ENCODE peak calls at places on chromosomes 4 and X, in six cellular contexts. J is EL, Y is iris pigment epithelial cell, H is osteocyte, T is foreskin fibroblast, O is hypothalamus. S is an unnamed sample.

GRCh38 chr4:106358899-106359298 is 9.7 kb downstream of the GIMD1 start:
- DNase-seq in J (peak), Y (peak), H (no peak), T (peak), O (no peak), S (no peak)

GRCh38 chr4:907691-908437 is 24.3 kb downstream of the GAK start:
- DNase-seq in J (peak), Y (peak), H (no peak), T (peak), O (no peak), S (no peak)

GRCh38 chrX:1164322-1165288 is 47.8 kb downstream of the CRLF2 start:
- DNase-seq in J (peak), Y (no peak), H (peak), T (no peak), O (no peak), S (no peak)

GRCh38 chr4:7806724-7807123 is 132.9 kb downstream of the AFAP1 start:
- DNase-seq in J (no peak), Y (no peak), H (no peak), T (no peak), O (no peak), S (no peak)

GRCh38 chr4:51895816-51896408 is 53.0 kb downstream of the DCUN1D4 start:
- DNase-seq in J (peak), Y (peak), H (peak), T (peak), O (no peak), S (peak)

GRCh38 chr4:10273030-10273429 is 156.4 kb upstream of the WDR1 start:
- DNase-seq in J (peak), Y (no peak), H (no peak), T (peak), O (no peak), S (no peak)

GRCh38 chr4:12932203-12932788 is 551.8 kb downstream of the RAB28 start:
- DNase-seq in J (no peak), Y (no peak), H (no peak), T (no peak), O (no peak), S (no peak)

GRCh38 chr4:146175541-146176453 is at the start of gene LSM6:
- DNase-seq in J (peak), Y (peak), H (peak), T (peak), O (peak), S (peak)

GRCh38 chr4:38489924-38490639 is 173.9 kb upstream of the KLF3 start:
- DNase-seq in J (no peak), Y (peak), H (no peak), T (peak), O (peak), S (peak)

GRCh38 chr4:27088491-27088890 is 227.8 kb downstream of the STIM2 start:
- DNase-seq in J (no peak), Y (no peak), H (no peak), T (no peak), O (no peak), S (no peak)

GRCh38 chr4:119211856-119212250 is 660 bp upstream of the USP53 start:
- DNase-seq in J (no peak), Y (no peak), H (no peak), T (no peak), O (no peak), S (no peak)

GRCh38 chr4:147755567-147756295 is 23.8 kb downstream of the ARHGAP10 start:
- DNase-seq in J (peak), Y (peak), H (no peak), T (peak), O (no peak), S (no peak)

GRCh38 chr4:147407261-147408045 is 73.4 kb upstream of the EDNRA start:
- DNase-seq in J (peak), Y (peak), H (no peak), T (no peak), O (no peak), S (peak)

GRCh38 chr4:84243685-84244084 is 255.4 kb downstream of the NKX6-1 start:
- DNase-seq in J (no peak), Y (no peak), H (no peak), T (no peak), O (no peak), S (no peak)

GRCh38 chr4:159593651-159594050 is 490.8 kb downstream of the RAPGEF2 start:
- DNase-seq in J (no peak), Y (no peak), H (no peak), T (no peak), O (no peak), S (no peak)

GRCh38 chr4:139816856-139817255 is 151.2 kb downstream of the MGST2 start:
- DNase-seq in J (no peak), Y (no peak), H (no peak), T (no peak), O (no peak), S (no peak)

GRCh38 chr4:135368826-135369225 is 1167.2 kb upstream of the PABPC4L start:
- DNase-seq in J (peak), Y (no peak), H (no peak), T (peak), O (no peak), S (no peak)

GRCh38 chrX:15524417-15524816 is 23.8 kb downstream of the BMX start:
- DNase-seq in J (peak), Y (peak), H (no peak), T (no peak), O (no peak), S (no peak)

GRCh38 chr4:76011018-76011670 is 3.8 kb upstream of the CXCL9 start:
- DNase-seq in J (no peak), Y (no peak), H (no peak), T (no peak), O (no peak), S (no peak)

GRCh38 chr4:158295053-158295452 is 84.8 kb downstream of the TMEM144 start:
- DNase-seq in J (no peak), Y (peak), H (no peak), T (peak), O (no peak), S (no peak)

GRCh38 chr4:126935784-126936183 is 697.0 kb upstream of the INTU start:
- DNase-seq in J (no peak), Y (no peak), H (no peak), T (no peak), O (no peak), S (no peak)

GRCh38 chrX:153864561-153865320 is 21.2 kb downstream of the L1CAM start:
- DNase-seq in J (no peak), Y (no peak), H (no peak), T (no peak), O (no peak), S (no peak)

GRCh38 chr4:1904042-1904441 is 32.8 kb downstream of the NSD2 start:
- DNase-seq in J (no peak), Y (no peak), H (no peak), T (no peak), O (no peak), S (no peak)

GRCh38 chrX:9610774-9611392 is 146.0 kb downstream of the TBL1X start:
- DNase-seq in J (peak), Y (peak), H (no peak), T (peak), O (no peak), S (no peak)

GRCh38 chr4:53306729-53307128 is 59.1 kb downstream of the SCFD2 start:
- DNase-seq in J (peak), Y (peak), H (no peak), T (peak), O (no peak), S (no peak)

GRCh38 chr4:142615324-142615665 is 230.8 kb downstream of the INPP4B start:
- DNase-seq in J (peak), Y (peak), H (no peak), T (peak), O (no peak), S (no peak)

S was measured in Jurkat, Clone E6-1.